ENCODE peak calls at places on chromosomes 13 and 19, in nine cellular contexts. M, U, A, P, C, J, W, B and O are unnamed samples.

GRCh38 chr19:46860846-46861690 is at the start of gene ARHGAP35:
- DNase-seq in A (no peak), W (peak; percentile 47), C (no peak), P (no peak), M (no peak), B (no peak), J (peak; percentile 87), U (no peak), O (peak; percentile 62)

GRCh38 chr19:13366529-13367143 is 139.6 kb downstream of the CACNA1A start:
- DNase-seq in A (no peak), U (peak; percentile 54), W (no peak), J (peak; percentile 48), M (peak; percentile 45), P (peak; percentile 14), C (no peak), B (no peak), O (no peak)

GRCh38 chr19:5035817-5036732 is 67.2 kb downstream of the KDM4B start:
- DNase-seq in P (no peak), W (no peak), B (no peak), M (no peak), C (no peak), U (no peak), J (no peak), A (no peak), O (no peak)

GRCh38 chr19:19460258-19460731 is 54.8 kb downstream of the GATAD2A start:
- DNase-seq in W (no peak), M (no peak), P (no peak), B (no peak), U (no peak), A (no peak), J (peak; percentile 42), C (no peak), O (no peak)

GRCh38 chr19:51735759-51736449 is 12.1 kb upstream of the HAS1 start:
- DNase-seq in P (peak; percentile 97), U (peak; percentile 84), C (peak; percentile 41), M (no peak), B (peak; percentile 76), W (peak; percentile 72), A (no peak), J (peak; percentile 66), O (peak; percentile 44)

GRCh38 chr19:18292810-18293641 is 11.6 kb upstream of the JUND start:
- DNase-seq in B (peak; percentile 52), C (peak; percentile 90), U (peak; percentile 69), P (peak; percentile 73), M (peak; percentile 87), A (no peak), W (peak; percentile 88), J (peak; percentile 69), O (peak; percentile 87)

GRCh38 chr19:13163609-13164364 is 13.6 kb downstream of the IER2 start:
- DNase-seq in J (peak; percentile 95), C (peak; percentile 76), A (no peak), B (peak; percentile 66), W (peak; percentile 68), P (no peak), M (peak; percentile 95), U (peak; percentile 94), O (peak; percentile 79)

GRCh38 chr19:55384576-55385235 is 614 bp upstream of the TMEM238 start:
- DNase-seq in J (peak; percentile 31), W (no peak), U (no peak), A (no peak), C (no peak), M (no peak), B (no peak), P (peak; percentile 9), O (no peak)

GRCh38 chr19:23482829-23483228 is 87.6 kb upstream of the ZNF91 start:
- DNase-seq in J (no peak), C (no peak), U (no peak), M (peak; percentile 55), B (no peak), P (no peak), W (no peak), A (no peak), O (no peak)

GRCh38 chr13:61508936-61509335 is 93.3 kb upstream of the PCDH20 start:
- DNase-seq in W (no peak), P (no peak), B (no peak), A (no peak), J (no peak), M (no peak), U (no peak), C (no peak), O (no peak)

GRCh38 chr13:97223711-97224461 is 1.8 kb downstream of the MBNL2 start:
- DNase-seq in M (peak; percentile 88), P (peak; percentile 74), J (peak; percentile 94), W (peak; percentile 72), B (peak; percentile 91), C (peak; percentile 71), U (peak; percentile 96), A (no peak), O (peak; percentile 69)

GRCh38 chr19:47497821-47498520 is 14.0 kb upstream of the KPTN start:
- DNase-seq in C (no peak), W (no peak), B (no peak), P (no peak), U (no peak), M (no peak), J (no peak), A (no peak), O (no peak)

GRCh38 chr19:55199620-55200204 is 9.6 kb downstream of the PTPRH start:
- DNase-seq in J (no peak), A (no peak), B (no peak), C (no peak), U (no peak), W (no peak), M (no peak), P (no peak), O (no peak)

GRCh38 chr13:44620057-44620456 is 43.9 kb upstream of the TSC22D1 start:
- DNase-seq in C (no peak), W (no peak), U (peak; percentile 22), P (no peak), A (no peak), J (peak; percentile 70), M (peak; percentile 87), B (peak; percentile 5), O (no peak)

GRCh38 chr13:73462241-73462640 is 403.4 kb downstream of the KLF5 start:
- DNase-seq in A (no peak), B (no peak), U (no peak), C (no peak), J (peak; percentile 3), W (no peak), M (no peak), P (no peak), O (no peak)

GRCh38 chr19:58575183-58576041 is 2.3 kb upstream of the MZF1 start:
- DNase-seq in W (peak; percentile 90), U (peak; percentile 93), B (peak; percentile 88), P (no peak), A (peak; percentile 68), M (peak; percentile 95), C (peak; percentile 91), J (peak; percentile 98), O (peak; percentile 92)

GRCh38 chr19:58546131-58546530 is 2.3 kb downstream of the TRIM28 start:
- DNase-seq in P (no peak), A (no peak), M (no peak), W (no peak), U (no peak), B (no peak), J (no peak), C (no peak), O (no peak)

GRCh38 chr19:11381535-11382369 is 2.4 kb downstream of the EPOR start:
- DNase-seq in A (peak; percentile 84), J (peak; percentile 95), B (peak; percentile 81), M (peak; percentile 83), C (peak; percentile 75), W (no peak), P (peak; percentile 62), U (peak; percentile 87), O (peak; percentile 73)